ENCODE peak calls at places on chromosomes 2 and 18, in seven cellular contexts. One of them, this sample, is unnamed.

GRCh38 chr2:215409331-215410127 is 26.3 kb downstream of the FN1 start:
- DNase-seq in activated CD8-positive, alpha-beta memory T cell treated with anti-CD3 and anti-CD28 coated beads for 48 hours: peak
- DNase-seq in kidney glomerular epithelial cell: no peak
- DNase-seq in H1: no peak
- DNase-seq in GM12878: no peak
- DNase-seq in renal cortical epithelial cell: peak
- DNase-seq in iris pigment epithelial cell: no peak
- DNase-seq in this sample: no peak

GRCh38 chr2:165357758-165358157 is 111.7 kb upstream of the CSRNP3 start:
- DNase-seq in activated CD8-positive, alpha-beta memory T cell treated with anti-CD3 and anti-CD28 coated beads for 48 hours: no peak
- DNase-seq in kidney glomerular epithelial cell: peak
- DNase-seq in H1: no peak
- DNase-seq in GM12878: peak
- DNase-seq in renal cortical epithelial cell: peak
- DNase-seq in iris pigment epithelial cell: peak
- DNase-seq in this sample: peak

GRCh38 chr2:115292742-115293141 is 850.3 kb downstream of the DPP10 start:
- DNase-seq in activated CD8-positive, alpha-beta memory T cell treated with anti-CD3 and anti-CD28 coated beads for 48 hours: no peak
- DNase-seq in kidney glomerular epithelial cell: no peak
- DNase-seq in H1: no peak
- DNase-seq in GM12878: no peak
- DNase-seq in renal cortical epithelial cell: no peak
- DNase-seq in iris pigment epithelial cell: no peak
- DNase-seq in this sample: no peak

GRCh38 chr18:24868760-24869237 is 408.4 kb downstream of the HRH4 start:
- DNase-seq in activated CD8-positive, alpha-beta memory T cell treated with anti-CD3 and anti-CD28 coated beads for 48 hours: no peak
- DNase-seq in kidney glomerular epithelial cell: no peak
- DNase-seq in H1: no peak
- DNase-seq in GM12878: no peak
- DNase-seq in renal cortical epithelial cell: no peak
- DNase-seq in iris pigment epithelial cell: peak
- DNase-seq in this sample: peak

GRCh38 chr2:158228943-158229508 is 127.3 kb downstream of the UPP2 start:
- DNase-seq in activated CD8-positive, alpha-beta memory T cell treated with anti-CD3 and anti-CD28 coated beads for 48 hours: no peak
- DNase-seq in kidney glomerular epithelial cell: no peak
- DNase-seq in H1: no peak
- DNase-seq in GM12878: no peak
- DNase-seq in renal cortical epithelial cell: no peak
- DNase-seq in iris pigment epithelial cell: no peak
- DNase-seq in this sample: no peak

GRCh38 chr2:232049350-232049749 is 87.8 kb downstream of the DIS3L2 start:
- DNase-seq in activated CD8-positive, alpha-beta memory T cell treated with anti-CD3 and anti-CD28 coated beads for 48 hours: no peak
- DNase-seq in kidney glomerular epithelial cell: no peak
- DNase-seq in H1: no peak
- DNase-seq in GM12878: no peak
- DNase-seq in renal cortical epithelial cell: no peak
- DNase-seq in iris pigment epithelial cell: no peak
- DNase-seq in this sample: no peak

GRCh38 chr2:232473467-232473890 is 14.2 kb downstream of the ECEL1 start:
- DNase-seq in activated CD8-positive, alpha-beta memory T cell treated with anti-CD3 and anti-CD28 coated beads for 48 hours: no peak
- DNase-seq in kidney glomerular epithelial cell: no peak
- DNase-seq in H1: no peak
- DNase-seq in GM12878: no peak
- DNase-seq in renal cortical epithelial cell: peak
- DNase-seq in iris pigment epithelial cell: no peak
- DNase-seq in this sample: no peak

GRCh38 chr2:46170011-46170410 is 127.2 kb upstream of the EPAS1 start:
- DNase-seq in activated CD8-positive, alpha-beta memory T cell treated with anti-CD3 and anti-CD28 coated beads for 48 hours: no peak
- DNase-seq in kidney glomerular epithelial cell: no peak
- DNase-seq in H1: no peak
- DNase-seq in GM12878: no peak
- DNase-seq in renal cortical epithelial cell: no peak
- DNase-seq in iris pigment epithelial cell: no peak
- DNase-seq in this sample: no peak

GRCh38 chr2:69619725-69620124 is 23.8 kb downstream of the AAK1 start:
- DNase-seq in activated CD8-positive, alpha-beta memory T cell treated with anti-CD3 and anti-CD28 coated beads for 48 hours: no peak
- DNase-seq in kidney glomerular epithelial cell: no peak
- DNase-seq in H1: no peak
- DNase-seq in GM12878: no peak
- DNase-seq in renal cortical epithelial cell: no peak
- DNase-seq in iris pigment epithelial cell: peak
- DNase-seq in this sample: no peak

GRCh38 chr18:12621737-12622306 is 36.1 kb downstream of the SPIRE1 start:
- DNase-seq in activated CD8-positive, alpha-beta memory T cell treated with anti-CD3 and anti-CD28 coated beads for 48 hours: no peak
- DNase-seq in kidney glomerular epithelial cell: peak
- DNase-seq in H1: no peak
- DNase-seq in GM12878: no peak
- DNase-seq in renal cortical epithelial cell: no peak
- DNase-seq in iris pigment epithelial cell: peak
- DNase-seq in this sample: peak

GRCh38 chr18:57447154-57447621 is 12.0 kb downstream of the ONECUT2 start:
- DNase-seq in activated CD8-positive, alpha-beta memory T cell treated with anti-CD3 and anti-CD28 coated beads for 48 hours: no peak
- DNase-seq in kidney glomerular epithelial cell: no peak
- DNase-seq in H1: no peak
- DNase-seq in GM12878: no peak
- DNase-seq in renal cortical epithelial cell: no peak
- DNase-seq in iris pigment epithelial cell: peak
- DNase-seq in this sample: no peak

GRCh38 chr2:172790404-172790803 is 54.8 kb downstream of the RAPGEF4 start:
- DNase-seq in activated CD8-positive, alpha-beta memory T cell treated with anti-CD3 and anti-CD28 coated beads for 48 hours: no peak
- DNase-seq in kidney glomerular epithelial cell: no peak
- DNase-seq in H1: no peak
- DNase-seq in GM12878: no peak
- DNase-seq in renal cortical epithelial cell: no peak
- DNase-seq in iris pigment epithelial cell: no peak
- DNase-seq in this sample: no peak

GRCh38 chr18:77127769-77128671 is 4.6 kb downstream of the MBP start:
- DNase-seq in activated CD8-positive, alpha-beta memory T cell treated with anti-CD3 and anti-CD28 coated beads for 48 hours: no peak
- DNase-seq in kidney glomerular epithelial cell: peak
- DNase-seq in H1: no peak
- DNase-seq in GM12878: peak
- DNase-seq in renal cortical epithelial cell: peak
- DNase-seq in iris pigment epithelial cell: peak
- DNase-seq in this sample: peak

GRCh38 chr2:85755122-85756027 is 1.6 kb downstream of the ATOH8 start:
- DNase-seq in activated CD8-positive, alpha-beta memory T cell treated with anti-CD3 and anti-CD28 coated beads for 48 hours: no peak
- DNase-seq in kidney glomerular epithelial cell: no peak
- DNase-seq in H1: no peak
- DNase-seq in GM12878: no peak
- DNase-seq in renal cortical epithelial cell: no peak
- DNase-seq in iris pigment epithelial cell: peak
- DNase-seq in this sample: peak

GRCh38 chr2:159736048-159736447 is 23.7 kb downstream of the MARCHF7 start:
- DNase-seq in activated CD8-positive, alpha-beta memory T cell treated with anti-CD3 and anti-CD28 coated beads for 48 hours: no peak
- DNase-seq in kidney glomerular epithelial cell: no peak
- DNase-seq in H1: no peak
- DNase-seq in GM12878: no peak
- DNase-seq in renal cortical epithelial cell: no peak
- DNase-seq in iris pigment epithelial cell: peak
- DNase-seq in this sample: no peak

GRCh38 chr2:219104107-219105050 is 43.7 kb upstream of the IHH start:
- DNase-seq in activated CD8-positive, alpha-beta memory T cell treated with anti-CD3 and anti-CD28 coated beads for 48 hours: no peak
- DNase-seq in kidney glomerular epithelial cell: peak
- DNase-seq in H1: peak
- DNase-seq in GM12878: no peak
- DNase-seq in renal cortical epithelial cell: peak
- DNase-seq in iris pigment epithelial cell: peak
- DNase-seq in this sample: no peak

GRCh38 chr2:86500325-86500724 is 59.2 kb downstream of the KDM3A start:
- DNase-seq in activated CD8-positive, alpha-beta memory T cell treated with anti-CD3 and anti-CD28 coated beads for 48 hours: no peak
- DNase-seq in kidney glomerular epithelial cell: no peak
- DNase-seq in H1: no peak
- DNase-seq in GM12878: no peak
- DNase-seq in renal cortical epithelial cell: no peak
- DNase-seq in iris pigment epithelial cell: no peak
- DNase-seq in this sample: no peak

GRCh38 chr2:15905986-15906491 is 34.3 kb upstream of the MYCN start:
- DNase-seq in activated CD8-positive, alpha-beta memory T cell treated with anti-CD3 and anti-CD28 coated beads for 48 hours: no peak
- DNase-seq in kidney glomerular epithelial cell: no peak
- DNase-seq in H1: no peak
- DNase-seq in GM12878: no peak
- DNase-seq in renal cortical epithelial cell: no peak
- DNase-seq in iris pigment epithelial cell: no peak
- DNase-seq in this sample: no peak

GRCh38 chr2:32418777-32419176 is 62.0 kb downstream of the BIRC6 start:
- DNase-seq in activated CD8-positive, alpha-beta memory T cell treated with anti-CD3 and anti-CD28 coated beads for 48 hours: no peak
- DNase-seq in kidney glomerular epithelial cell: peak
- DNase-seq in H1: no peak
- DNase-seq in GM12878: no peak
- DNase-seq in renal cortical epithelial cell: peak
- DNase-seq in iris pigment epithelial cell: peak
- DNase-seq in this sample: no peak

GRCh38 chr2:162475661-162476060 is 131.7 kb downstream of the GCA start:
- DNase-seq in activated CD8-positive, alpha-beta memory T cell treated with anti-CD3 and anti-CD28 coated beads for 48 hours: no peak
- DNase-seq in kidney glomerular epithelial cell: no peak
- DNase-seq in H1: no peak
- DNase-seq in GM12878: no peak
- DNase-seq in renal cortical epithelial cell: peak
- DNase-seq in iris pigment epithelial cell: peak
- DNase-seq in this sample: peak

GRCh38 chr18:8839285-8839684 is 133.9 kb downstream of the MTCL1 start:
- DNase-seq in activated CD8-positive, alpha-beta memory T cell treated with anti-CD3 and anti-CD28 coated beads for 48 hours: no peak
- DNase-seq in kidney glomerular epithelial cell: no peak
- DNase-seq in H1: no peak
- DNase-seq in GM12878: no peak
- DNase-seq in renal cortical epithelial cell: no peak
- DNase-seq in iris pigment epithelial cell: no peak
- DNase-seq in this sample: peak

GRCh38 chr18:3610818-3611217 is 160.8 kb downstream of the TGIF1 start:
- DNase-seq in activated CD8-positive, alpha-beta memory T cell treated with anti-CD3 and anti-CD28 coated beads for 48 hours: no peak
- DNase-seq in kidney glomerular epithelial cell: no peak
- DNase-seq in H1: no peak
- DNase-seq in GM12878: no peak
- DNase-seq in renal cortical epithelial cell: no peak
- DNase-seq in iris pigment epithelial cell: no peak
- DNase-seq in this sample: no peak

GRCh38 chr2:234679151-234679765 is 182.4 kb upstream of the ARL4C start:
- DNase-seq in activated CD8-positive, alpha-beta memory T cell treated with anti-CD3 and anti-CD28 coated beads for 48 hours: no peak
- DNase-seq in kidney glomerular epithelial cell: no peak
- DNase-seq in H1: no peak
- DNase-seq in GM12878: no peak
- DNase-seq in renal cortical epithelial cell: no peak
- DNase-seq in iris pigment epithelial cell: peak
- DNase-seq in this sample: no peak

GRCh38 chr2:15042824-15043223 is 410.3 kb downstream of the LRATD1 start:
- DNase-seq in activated CD8-positive, alpha-beta memory T cell treated with anti-CD3 and anti-CD28 coated beads for 48 hours: no peak
- DNase-seq in kidney glomerular epithelial cell: no peak
- DNase-seq in H1: no peak
- DNase-seq in GM12878: no peak
- DNase-seq in renal cortical epithelial cell: peak
- DNase-seq in iris pigment epithelial cell: peak
- DNase-seq in this sample: peak

GRCh38 chr2:240579071-240579762 is 7.3 kb upstream of the CAPN10 start:
- DNase-seq in activated CD8-positive, alpha-beta memory T cell treated with anti-CD3 and anti-CD28 coated beads for 48 hours: no peak
- DNase-seq in kidney glomerular epithelial cell: no peak
- DNase-seq in H1: no peak
- DNase-seq in GM12878: no peak
- DNase-seq in renal cortical epithelial cell: no peak
- DNase-seq in iris pigment epithelial cell: no peak
- DNase-seq in this sample: no peak

GRCh38 chr2:231696004-231696367 is 12.3 kb upstream of the PTMA start:
- DNase-seq in activated CD8-positive, alpha-beta memory T cell treated with anti-CD3 and anti-CD28 coated beads for 48 hours: no peak
- DNase-seq in kidney glomerular epithelial cell: no peak
- DNase-seq in H1: no peak
- DNase-seq in GM12878: no peak
- DNase-seq in renal cortical epithelial cell: peak
- DNase-seq in iris pigment epithelial cell: peak
- DNase-seq in this sample: no peak

GRCh38 chr2:230067990-230068657 is 600 bp downstream of the SLC16A14 start:
- DNase-seq in activated CD8-positive, alpha-beta memory T cell treated with anti-CD3 and anti-CD28 coated beads for 48 hours: peak
- DNase-seq in kidney glomerular epithelial cell: no peak
- DNase-seq in H1: no peak
- DNase-seq in GM12878: no peak
- DNase-seq in renal cortical epithelial cell: no peak
- DNase-seq in iris pigment epithelial cell: peak
- DNase-seq in this sample: peak

GRCh38 chr2:231573698-231574421 is 18.8 kb upstream of the TEX44 start:
- DNase-seq in activated CD8-positive, alpha-beta memory T cell treated with anti-CD3 and anti-CD28 coated beads for 48 hours: no peak
- DNase-seq in kidney glomerular epithelial cell: no peak
- DNase-seq in H1: no peak
- DNase-seq in GM12878: no peak
- DNase-seq in renal cortical epithelial cell: no peak
- DNase-seq in iris pigment epithelial cell: no peak
- DNase-seq in this sample: no peak

GRCh38 chr18:45889419-45890059 is 64.1 kb downstream of the SIGLEC15 start:
- DNase-seq in activated CD8-positive, alpha-beta memory T cell treated with anti-CD3 and anti-CD28 coated beads for 48 hours: no peak
- DNase-seq in kidney glomerular epithelial cell: no peak
- DNase-seq in H1: no peak
- DNase-seq in GM12878: no peak
- DNase-seq in renal cortical epithelial cell: no peak
- DNase-seq in iris pigment epithelial cell: no peak
- DNase-seq in this sample: no peak

GRCh38 chr18:55235094-55235461 is 275.8 kb upstream of the CCDC68 start:
- DNase-seq in activated CD8-positive, alpha-beta memory T cell treated with anti-CD3 and anti-CD28 coated beads for 48 hours: no peak
- DNase-seq in kidney glomerular epithelial cell: no peak
- DNase-seq in H1: no peak
- DNase-seq in GM12878: no peak
- DNase-seq in renal cortical epithelial cell: no peak
- DNase-seq in iris pigment epithelial cell: no peak
- DNase-seq in this sample: no peak

GRCh38 chr18:63159590-63159989 is 160.0 kb downstream of the BCL2 start:
- DNase-seq in activated CD8-positive, alpha-beta memory T cell treated with anti-CD3 and anti-CD28 coated beads for 48 hours: no peak
- DNase-seq in kidney glomerular epithelial cell: no peak
- DNase-seq in H1: no peak
- DNase-seq in GM12878: peak
- DNase-seq in renal cortical epithelial cell: no peak
- DNase-seq in iris pigment epithelial cell: no peak
- DNase-seq in this sample: no peak

GRCh38 chr2:205807758-205808157 is 125.5 kb downstream of the NRP2 start:
- DNase-seq in activated CD8-positive, alpha-beta memory T cell treated with anti-CD3 and anti-CD28 coated beads for 48 hours: no peak
- DNase-seq in kidney glomerular epithelial cell: no peak
- DNase-seq in H1: no peak
- DNase-seq in GM12878: no peak
- DNase-seq in renal cortical epithelial cell: peak
- DNase-seq in iris pigment epithelial cell: no peak
- DNase-seq in this sample: no peak